ENCODE peak calls at places on chromosomes 7 and 10, in eight cellular contexts. U is kidney epithelial cell, D is fibroblast of the aortic adventitia, J is astrocyte of the spinal cord, W is lung, I is neural crest cell, K is nephron progenitor cell, M is BE2C. Q is an unnamed sample.

GRCh38 chr7:128737867-128738390 is 1.2 kb upstream of the CALU start:
- DNase-seq in U (peak), D (peak), J (peak), W (no peak), I (no peak), K (no peak), M (no peak), Q (peak)

GRCh38 chr10:123165445-123166072 is 11.4 kb downstream of the BUB3 start:
- DNase-seq in U (no peak), D (no peak), J (no peak), W (no peak), I (no peak), K (no peak), M (peak), Q (no peak)

GRCh38 chr10:18486444-18486843 is 164.9 kb downstream of the NSUN6 start:
- DNase-seq in U (no peak), D (no peak), J (no peak), W (no peak), I (no peak), K (no peak), M (no peak), Q (no peak)

GRCh38 chr7:137574836-137575235 is 231.3 kb upstream of the PTN start:
- DNase-seq in U (no peak), D (no peak), J (no peak), W (no peak), I (no peak), K (no peak), M (no peak), Q (no peak)

GRCh38 chr10:101397140-101397539 is 43.2 kb downstream of the BTRC start:
- DNase-seq in U (no peak), D (peak), J (peak), W (no peak), I (no peak), K (no peak), M (peak), Q (peak)

GRCh38 chr7:82373890-82374289 is 69.7 kb downstream of the CACNA2D1 start:
- DNase-seq in U (no peak), D (no peak), J (no peak), W (no peak), I (no peak), K (no peak), M (no peak), Q (no peak)

GRCh38 chr10:129978980-129979379 is 14.9 kb upstream of the EBF3 start:
- DNase-seq in U (no peak), D (no peak), J (no peak), W (no peak), I (no peak), K (no peak), M (no peak), Q (no peak)

GRCh38 chr7:5607958-5608656 is 173.4 kb downstream of the RNF216 start:
- DNase-seq in U (no peak), D (no peak), J (no peak), W (no peak), I (no peak), K (no peak), M (no peak), Q (no peak)

GRCh38 chr7:134941185-134941900 is 45.0 kb upstream of the AGBL3 start:
- DNase-seq in U (peak), D (peak), J (peak), W (no peak), I (no peak), K (no peak), M (no peak), Q (peak)

GRCh38 chr7:50146692-50147091 is 53.6 kb upstream of the ZPBP start:
- DNase-seq in U (no peak), D (no peak), J (no peak), W (no peak), I (no peak), K (no peak), M (peak), Q (no peak)

GRCh38 chr10:49115015-49115795 is at the start of gene VSTM4:
- DNase-seq in U (no peak), D (peak), J (peak), W (peak), I (peak), K (peak), M (peak), Q (no peak)

GRCh38 chr10:130003787-130004613 is 39.9 kb upstream of the EBF3 start:
- DNase-seq in U (no peak), D (peak), J (no peak), W (no peak), I (no peak), K (no peak), M (no peak), Q (no peak)

GRCh38 chr7:78254397-78255055 is 456.0 kb downstream of the PHTF2 start:
- DNase-seq in U (no peak), D (no peak), J (no peak), W (no peak), I (no peak), K (no peak), M (no peak), Q (no peak)

GRCh38 chr7:44615149-44615611 is 8.8 kb downstream of the OGDH start:
- DNase-seq in U (no peak), D (peak), J (no peak), W (no peak), I (no peak), K (no peak), M (no peak), Q (no peak)

GRCh38 chr7:45347804-45348203 is 190.2 kb downstream of the RAMP3 start:
- DNase-seq in U (peak), D (peak), J (no peak), W (no peak), I (peak), K (no peak), M (peak), Q (peak)

GRCh38 chr10:71158902-71159301 is 53.5 kb upstream of the UNC5B start:
- DNase-seq in U (no peak), D (no peak), J (no peak), W (no peak), I (no peak), K (no peak), M (no peak), Q (no peak)

GRCh38 chr10:79075418-79075817 is 6.7 kb downstream of the ZMIZ1 start:
- DNase-seq in U (no peak), D (no peak), J (no peak), W (no peak), I (no peak), K (no peak), M (no peak), Q (no peak)

GRCh38 chr7:68006619-68007018 is 1010.0 kb downstream of the TYW1 start:
- DNase-seq in U (no peak), D (no peak), J (no peak), W (no peak), I (no peak), K (no peak), M (no peak), Q (no peak)

DNA sequence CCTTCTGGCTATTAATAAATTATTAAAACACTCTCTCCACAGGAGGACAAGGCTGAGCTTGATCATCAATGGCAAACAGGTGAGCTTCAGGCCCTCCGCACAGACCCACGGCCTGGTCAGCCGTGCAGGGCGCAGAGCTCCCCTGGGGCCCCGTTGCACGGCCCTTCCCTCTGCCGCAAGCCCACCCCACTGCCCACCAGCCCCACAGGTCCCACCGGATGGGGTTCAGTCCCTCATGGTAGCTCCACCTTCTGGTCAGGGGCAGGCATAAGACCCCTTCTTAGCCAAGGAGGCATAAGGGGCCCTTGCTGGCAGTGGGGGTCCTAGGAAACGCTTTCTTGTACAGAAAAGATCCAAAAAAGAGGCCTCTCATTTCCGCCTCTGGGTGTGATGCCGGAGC is 84.6 kb downstream of the MAD1L1 start:
- DNase-seq in U (no peak), D (no peak), J (no peak), W (no peak), I (no peak), K (no peak), M (no peak), Q (no peak)
- TF ChIP-seq CTCF in U (peak), D (no peak), J (peak), W (no peak), I (no peak), K (no peak), M (peak), Q (peak)

GRCh38 chr7:92527300-92528187 is 776 bp downstream of the PEX1 start:
- DNase-seq in U (no peak), D (peak), J (peak), W (peak), I (peak), K (peak), M (peak), Q (peak)
- TF ChIP-seq CTCF in U (peak), D (peak), J (peak), W (no peak), I (peak), K (no peak), M (no peak), Q (peak)

DNA sequence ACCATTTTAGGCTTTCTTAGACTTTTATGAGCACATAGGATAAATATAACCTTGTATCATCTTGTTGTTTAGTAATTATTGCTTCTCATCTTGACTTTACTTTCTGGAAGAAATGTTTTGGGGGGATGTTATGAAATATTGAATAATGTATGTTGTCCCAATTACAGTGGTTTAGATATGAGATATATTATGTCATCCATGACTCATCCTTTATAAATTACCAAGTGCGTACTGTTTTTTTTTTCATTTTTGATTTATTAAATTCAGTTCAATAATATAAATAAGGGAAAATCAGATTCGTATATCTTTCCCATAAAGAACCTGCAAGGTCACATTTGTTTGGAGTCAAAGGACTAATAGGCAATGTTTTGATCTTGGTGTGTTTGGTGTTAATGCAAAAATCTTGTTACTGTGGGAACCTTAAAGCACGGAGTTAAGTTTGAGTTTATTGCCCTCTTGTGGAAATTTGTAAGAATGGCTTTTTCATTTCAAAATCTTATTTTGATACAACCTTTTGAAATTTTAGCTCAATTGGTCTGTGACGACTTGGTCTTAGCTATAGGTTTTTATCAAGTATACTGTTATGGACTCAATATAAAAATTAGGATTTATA is 108.6 kb downstream of the SRI start:
- DNase-seq in U (no peak), D (peak), J (peak), W (no peak), I (no peak), K (no peak), M (no peak), Q (peak)
- TF ChIP-seq CTCF in U (peak), D (peak), J (peak), W (peak), I (peak), K (peak), M (peak), Q (peak)

DNA sequence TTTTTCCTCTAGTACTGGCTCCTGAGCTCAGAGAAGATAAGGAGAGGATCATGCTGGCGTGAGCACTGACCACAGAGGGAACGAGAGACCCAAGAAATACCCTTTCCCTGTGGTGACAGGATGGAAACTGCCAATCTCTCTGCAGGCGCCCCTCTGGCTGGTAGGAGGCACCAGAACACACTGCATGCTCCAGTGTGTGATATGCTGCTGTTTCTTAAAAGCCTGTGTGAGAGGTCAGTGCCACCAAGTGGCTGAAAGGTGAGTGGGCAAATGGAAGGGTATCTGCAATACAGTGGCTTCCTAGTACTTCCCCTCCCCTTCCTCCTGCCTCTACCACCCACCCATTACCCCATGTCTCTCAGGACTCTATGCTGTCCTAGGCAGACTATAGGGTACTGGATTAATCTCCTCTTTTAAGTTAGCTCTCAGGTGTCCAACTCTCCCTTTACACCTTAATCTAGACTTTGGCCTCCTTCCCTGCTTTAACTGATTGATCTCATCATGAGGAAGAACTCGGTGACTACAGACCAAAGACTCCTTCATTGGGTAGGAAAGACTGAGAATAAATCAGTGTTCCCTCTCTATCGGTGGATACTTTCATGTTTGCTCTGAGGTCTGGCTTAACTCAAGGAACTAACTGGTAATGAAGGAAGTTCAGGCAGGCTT is 283.6 kb downstream of the ADRA2A start:
- DNase-seq in U (no peak), D (peak), J (no peak), W (peak), I (no peak), K (peak), M (peak), Q (no peak)
- TF ChIP-seq CTCF in U (peak), D (peak), J (peak), W (peak), I (peak), K (peak), M (peak), Q (no peak)

DNA sequence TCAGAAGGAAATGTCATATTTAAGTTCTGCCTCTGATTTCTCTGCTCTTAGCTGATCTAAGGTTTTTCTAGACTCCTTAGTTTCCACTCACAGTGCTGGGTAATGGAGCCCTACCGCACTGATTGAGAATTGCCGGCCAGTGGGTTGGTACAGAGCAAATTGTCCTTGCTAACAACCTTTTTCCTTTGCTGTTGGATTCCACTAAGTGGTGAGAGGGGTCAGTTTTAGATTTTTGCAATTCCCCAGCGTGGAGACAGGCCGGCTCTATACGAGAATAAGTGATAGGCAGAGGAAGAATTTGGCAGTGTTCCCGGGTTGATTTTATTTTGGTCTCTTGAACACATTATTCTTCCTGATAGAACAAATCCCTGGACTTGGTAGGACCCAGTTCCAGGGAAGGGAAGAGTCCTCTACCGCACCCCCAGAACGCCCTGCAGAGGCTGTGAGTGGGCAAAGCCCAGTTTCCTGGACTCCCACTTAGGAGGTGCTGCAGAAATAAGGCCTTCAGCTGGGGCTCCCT is 2.9 kb upstream of the NRP1 start:
- DNase-seq in U (no peak), D (peak), J (peak), W (no peak), I (peak), K (peak), M (peak), Q (peak)
- TF ChIP-seq CTCF in U (no peak), D (peak), J (peak), W (no peak), I (peak), K (no peak), M (peak), Q (peak)

DNA sequence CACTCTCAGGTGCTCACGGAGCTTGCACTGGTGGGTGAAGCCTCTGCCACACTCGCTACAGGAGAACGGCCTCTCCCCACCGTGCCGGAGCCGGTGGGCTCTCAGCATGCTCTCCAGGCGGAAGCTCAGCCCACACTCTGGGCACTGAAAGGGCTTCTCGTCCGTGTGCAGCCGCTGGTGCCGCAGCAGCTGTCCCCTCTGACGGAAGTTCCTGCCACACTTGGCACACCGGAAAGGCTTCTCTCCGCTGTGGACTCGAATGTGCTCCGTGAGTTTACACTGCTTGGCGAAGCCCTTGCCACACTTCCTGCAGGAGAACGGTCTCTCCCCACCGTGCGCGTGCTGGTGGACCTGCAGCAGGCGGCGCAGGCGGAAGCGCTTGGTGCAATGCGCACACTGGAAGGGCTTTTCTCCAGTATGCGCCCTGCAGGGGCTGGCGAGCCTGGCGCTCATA is 19.3 kb downstream of the ZNF786 start:
- DNase-seq in U (no peak), D (no peak), J (no peak), W (no peak), I (no peak), K (no peak), M (no peak), Q (no peak)
- TF ChIP-seq CTCF in U (no peak), D (no peak), J (no peak), W (no peak), I (no peak), K (no peak), M (no peak), Q (no peak)

GRCh38 chr7:30276203-30276900 is 8.0 kb upstream of the ZNRF2 start:
- DNase-seq in U (no peak), D (peak), J (peak), W (no peak), I (peak), K (peak), M (peak), Q (peak)
- TF ChIP-seq CTCF in U (peak), D (peak), J (peak), W (peak), I (peak), K (peak), M (peak), Q (peak)

GRCh38 chr7:151897201-151897711 is 20.3 kb upstream of the PRKAG2 start:
- DNase-seq in U (no peak), D (no peak), J (no peak), W (no peak), I (no peak), K (peak), M (no peak), Q (no peak)
- TF ChIP-seq CTCF in U (no peak), D (no peak), J (no peak), W (no peak), I (no peak), K (no peak), M (no peak), Q (no peak)

GRCh38 chr10:122112021-122112616 is 123.2 kb downstream of the TACC2 start:
- DNase-seq in U (no peak), D (no peak), J (peak), W (no peak), I (no peak), K (no peak), M (no peak), Q (peak)

GRCh38 chr10:122112625-122113160 is 123.7 kb downstream of the TACC2 start:
- DNase-seq in U (peak), D (peak), J (peak), W (peak), I (peak), K (peak), M (peak), Q (peak)

GRCh38 chr10:122115874-122116273 is 126.9 kb downstream of the TACC2 start:
- DNase-seq in U (no peak), D (no peak), J (no peak), W (no peak), I (no peak), K (no peak), M (no peak), Q (no peak)

GRCh38 chr10:122114156-122114747 is 125.3 kb downstream of the TACC2 start:
- DNase-seq in U (no peak), D (peak), J (peak), W (no peak), I (no peak), K (no peak), M (peak), Q (no peak)

GRCh38 chr10:122113161-122113944 is 124.4 kb downstream of the TACC2 start:
- DNase-seq in U (no peak), D (peak), J (peak), W (peak), I (peak), K (peak), M (peak), Q (peak)
- TF ChIP-seq CTCF in U (peak), D (peak), J (peak), W (no peak), I (peak), K (peak), M (peak), Q (peak)

GRCh38 chr10:124705817-124706461 is 38.2 kb downstream of the FAM53B start:
- DNase-seq in U (no peak), D (peak), J (no peak), W (no peak), I (no peak), K (no peak), M (no peak), Q (no peak)
- TF ChIP-seq CTCF in U (no peak), D (peak), J (no peak), W (no peak), I (no peak), K (no peak), M (no peak), Q (no peak)